ENCODE peak calls at places on chromosomes 2 and 18, in seven cellular contexts. V is ovary, K is fibroblast of mammary gland, I is AG09319, M is foreskin fibroblast, N is OCI-LY7, E is astrocyte of the spinal cord. R is an unnamed sample.

GRCh38 chr2:144156736-144157645 is 362.9 kb downstream of the ZEB2 start:
- DNase-seq in M (peak; percentile 31), E (no peak), V (no peak), I (no peak), K (no peak), N (no peak), R (peak; percentile 10)

GRCh38 chr2:113157108-113157896 is 16.5 kb upstream of the PSD4 start:
- DNase-seq in E (peak; percentile 20), V (no peak), K (no peak), N (no peak), I (no peak), M (peak; percentile 34), R (peak; percentile 79)

GRCh38 chr18:41513438-41513837 is 441.6 kb upstream of the PIK3C3 start:
- DNase-seq in E (no peak), I (no peak), M (no peak), N (no peak), V (no peak), K (no peak), R (no peak)

GRCh38 chr2:203840816-203841215 is 26.8 kb upstream of the CTLA4 start:
- DNase-seq in I (no peak), M (no peak), N (no peak), K (no peak), E (no peak), V (no peak), R (no peak)

GRCh38 chr2:88133875-88134274 is 6.0 kb upstream of the FABP1 start:
- DNase-seq in I (no peak), M (no peak), K (no peak), V (no peak), E (no peak), N (no peak), R (no peak)

GRCh38 chr2:240874715-240875227 is 6.1 kb downstream of the AGXT start:
- DNase-seq in N (no peak), E (no peak), K (no peak), V (no peak), I (no peak), M (no peak), R (no peak)

GRCh38 chr2:206983156-206983875 is 44.0 kb downstream of the CPO start:
- DNase-seq in E (peak; percentile 35), N (no peak), M (peak; percentile 38), I (no peak), V (no peak), K (peak; percentile 70), R (no peak)

GRCh38 chr2:178056345-178056744 is 16.2 kb downstream of the PDE11A start:
- DNase-seq in V (no peak), I (no peak), N (no peak), E (no peak), M (no peak), K (no peak), R (no peak)

GRCh38 chr2:199804831-199805230 is 46.2 kb downstream of the FTCDNL1 start:
- DNase-seq in N (no peak), M (no peak), V (no peak), K (no peak), I (no peak), E (no peak), R (no peak)

GRCh38 chr18:3138274-3138975 is 81.3 kb downstream of the MYOM1 start:
- DNase-seq in I (no peak), E (no peak), V (no peak), M (no peak), K (no peak), N (no peak), R (no peak)

GRCh38 chr2:157307021-157307420 is 18.6 kb downstream of the ERMN start:
- DNase-seq in N (peak; percentile 6), E (peak; percentile 30), V (no peak), K (no peak), I (no peak), M (peak; percentile 28), R (no peak)

GRCh38 chr2:61795408-61795807 is 58.5 kb downstream of the FAM161A start:
- DNase-seq in M (no peak), N (no peak), K (no peak), V (no peak), E (no peak), I (no peak), R (no peak)

GRCh38 chr2:86747708-86748627 is 27.9 kb downstream of the RMND5A start:
- DNase-seq in M (peak; percentile 88), N (peak; percentile 67), E (peak; percentile 88), V (no peak), K (peak; percentile 85), I (peak; percentile 84), R (peak; percentile 17)

GRCh38 chr18:23053756-23054457 is 81.4 kb upstream of the CABLES1 start:
- DNase-seq in N (no peak), M (peak; percentile 22), I (peak; percentile 76), E (peak; percentile 73), V (no peak), K (peak; percentile 62), R (no peak)
- TF ChIP-seq CTCF in N (no peak), M (peak; percentile 15), I (peak; percentile 54), E (peak; percentile 59), V (no peak), K (peak; percentile 35), R (no peak)

DNA sequence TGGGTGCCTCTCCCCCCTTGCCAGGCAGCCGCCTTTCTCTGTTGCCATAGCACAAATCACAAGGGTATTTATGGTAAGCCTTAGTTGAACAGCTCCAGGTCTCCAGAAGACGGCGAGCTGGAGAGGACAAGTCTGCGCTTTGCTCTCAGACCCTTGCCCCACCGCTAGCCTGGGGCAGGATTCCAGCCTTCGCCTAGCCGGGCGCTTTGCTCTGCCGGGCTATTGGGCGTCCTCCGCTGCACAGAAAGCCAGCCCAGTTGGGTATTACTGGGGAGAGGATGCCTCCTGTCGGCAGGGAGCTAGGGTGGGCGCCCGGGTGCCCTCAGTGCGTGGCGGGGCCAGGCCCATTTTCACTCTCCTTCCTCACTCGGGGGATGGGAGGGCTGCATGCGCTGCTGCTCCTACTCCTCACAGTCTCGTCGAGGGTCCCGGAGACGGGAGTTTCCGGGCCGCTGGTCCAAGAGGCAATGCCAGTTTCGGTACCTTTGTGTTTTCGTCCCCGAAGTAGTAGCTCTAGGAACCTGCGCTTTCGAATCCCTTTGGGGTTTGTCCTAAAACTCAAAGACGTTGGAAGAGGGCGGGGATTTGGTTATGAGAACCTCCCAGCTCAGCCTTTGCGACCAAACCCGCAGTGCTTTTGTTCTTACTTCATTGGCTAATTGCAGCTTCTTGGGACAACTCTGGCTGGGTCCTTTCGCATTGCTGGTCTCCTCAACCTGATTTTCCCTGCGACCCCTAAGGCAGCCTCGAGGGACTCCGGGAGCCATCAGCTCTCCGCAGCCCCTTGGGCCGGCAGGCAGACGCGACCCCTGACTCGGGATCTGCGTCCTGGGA is 3.6 kb upstream of the DLX2 start:
- DNase-seq in E (no peak), N (no peak), M (peak; percentile 73), K (peak; percentile 35), V (peak; percentile 36), I (no peak), R (peak; percentile 69)
- TF ChIP-seq CTCF in E (peak; percentile 50), N (no peak), M (peak; percentile 47), K (peak; percentile 44), V (no peak), I (peak; percentile 63), R (peak; percentile 55)

GRCh38 chr2:192026716-192027109 is 168.0 kb downstream of the TMEFF2 start:
- DNase-seq in N (no peak), E (no peak), M (peak; percentile 15), K (no peak), V (no peak), I (no peak), R (no peak)

GRCh38 chr2:192025607-192026006 is 169.1 kb downstream of the TMEFF2 start:
- DNase-seq in I (no peak), M (no peak), E (no peak), K (no peak), V (no peak), N (no peak), R (no peak)

GRCh38 chr2:192030289-192030688 is 164.4 kb downstream of the TMEFF2 start:
- DNase-seq in K (peak; percentile 42), M (peak; percentile 68), N (no peak), E (no peak), I (no peak), V (no peak), R (no peak)

GRCh38 chr2:192026064-192026715 is 168.5 kb downstream of the TMEFF2 start:
- DNase-seq in I (no peak), E (no peak), M (no peak), K (peak; percentile 31), N (no peak), V (no peak), R (no peak)

GRCh38 chr2:192029089-192029488 is 165.6 kb downstream of the TMEFF2 start:
- DNase-seq in N (peak; percentile 5), E (no peak), V (no peak), I (no peak), K (peak; percentile 46), M (no peak), R (no peak)
- TF ChIP-seq CTCF in N (peak; percentile 31), E (peak; percentile 33), V (no peak), I (no peak), K (peak; percentile 39), M (peak; percentile 19), R (no peak)

DNA sequence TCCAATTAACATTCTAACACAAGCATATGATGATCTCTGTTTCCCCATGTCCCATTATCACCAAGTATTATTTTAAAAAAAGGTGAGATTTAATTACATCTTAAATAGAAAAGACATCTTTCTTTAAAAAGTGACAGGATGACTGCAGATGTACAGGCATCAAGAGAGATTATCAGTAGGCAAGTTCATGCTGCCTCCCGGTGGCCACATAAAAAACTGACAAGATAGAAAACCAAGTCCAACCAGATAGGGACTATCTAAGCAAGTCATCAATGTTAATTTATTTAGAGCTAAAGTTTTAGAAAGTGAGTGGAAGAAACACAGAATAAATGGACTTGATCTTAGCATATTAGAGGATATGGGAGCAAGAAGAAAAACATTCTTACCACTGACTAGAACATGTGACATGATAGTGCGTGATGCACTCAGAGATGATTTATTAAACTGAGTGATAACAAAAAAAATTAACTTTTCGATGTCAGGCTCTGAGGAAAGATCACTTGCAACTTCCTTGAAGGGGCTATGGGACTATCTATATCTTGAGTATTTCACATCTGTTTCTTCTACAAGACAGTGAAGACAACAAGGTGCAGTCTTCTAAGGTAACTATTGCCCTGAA is 5.4 kb upstream of the TDRD15 start:
- DNase-seq in N (peak; percentile 57), E (peak; percentile 4), K (peak; percentile 26), V (no peak), M (peak; percentile 10), I (no peak), R (peak; percentile 38)
- TF ChIP-seq CTCF in N (peak; percentile 85), E (peak; percentile 40), K (peak; percentile 29), V (peak; percentile 17), M (no peak), I (no peak), R (peak; percentile 40)

GRCh38 chr2:190277234-190278112 is 42.2 kb downstream of the HIBCH start:
- DNase-seq in V (no peak), N (peak; percentile 22), E (peak; percentile 70), M (peak; percentile 67), I (no peak), K (peak; percentile 78), R (peak; percentile 10)
- TF ChIP-seq CTCF in V (no peak), N (peak; percentile 80), E (peak; percentile 51), M (peak; percentile 47), I (peak; percentile 52), K (peak; percentile 59), R (no peak)

GRCh38 chr2:39119732-39120520 is 925 bp downstream of the SOS1 start:
- DNase-seq in E (peak; percentile 53), K (peak; percentile 49), N (peak; percentile 81), M (peak; percentile 84), I (no peak), V (peak; percentile 73), R (peak; percentile 83)
- TF ChIP-seq CTCF in E (no peak), K (no peak), N (peak; percentile 44), M (no peak), I (peak; percentile 14), V (peak; percentile 47), R (peak; percentile 75)